ENCODE peak calls at places on chromosomes 4 and X, in nine cellular contexts. C is CD4-positive, alpha-beta T cell; V is dorsolateral prefrontal cortex; W is cardiac fibroblast; O is PC-3; X is right atrium auricular region; B is MM.1S; D is IMR-90; F is left lung. P is an unnamed sample.

GRCh38 chrX:13828392-13828791 is 11.5 kb upstream of the GPM6B start:
- DNase-seq in C (no peak), V (no peak), W (peak), O (peak), X (no peak), B (no peak), D (no peak), F (no peak), P (no peak)

GRCh38 chr4:163748474-163748873 is 254.0 kb downstream of the TMA16 start:
- DNase-seq in C (no peak), V (no peak), W (no peak), O (peak), X (no peak), B (no peak), D (peak), F (peak), P (no peak)

GRCh38 chrX:133880032-133880443 is 105.4 kb downstream of the GPC3 start:
- DNase-seq in C (no peak), V (no peak), W (no peak), O (no peak), X (no peak), B (peak), D (no peak), F (no peak), P (no peak)

GRCh38 chr4:1814453-1814852 is 21.4 kb downstream of the FGFR3 start:
- DNase-seq in C (no peak), V (no peak), W (no peak), O (no peak), X (no peak), B (no peak), D (no peak), F (no peak), P (no peak)

GRCh38 chr4:105822061-105822460 is 73.2 kb upstream of the NPNT start:
- DNase-seq in C (no peak), V (no peak), W (no peak), O (no peak), X (no peak), B (no peak), D (no peak), F (no peak), P (no peak)

GRCh38 chrX:7219153-7219705 is 71.3 kb upstream of the PUDP start:
- DNase-seq in C (no peak), V (no peak), W (no peak), O (no peak), X (no peak), B (no peak), D (no peak), F (no peak), P (no peak)

GRCh38 chr4:65670331-65671031 is at the start of gene EPHA5:
- DNase-seq in C (no peak), V (peak), W (peak), O (peak), X (peak), B (peak), D (peak), F (peak), P (peak)

GRCh38 chrX:13699183-13699826 is 10.4 kb downstream of the RAB9A start:
- DNase-seq in C (no peak), V (no peak), W (peak), O (no peak), X (no peak), B (no peak), D (peak), F (no peak), P (no peak)

GRCh38 chrX:103215037-103215767 is at the start of gene BEX4:
- DNase-seq in C (peak), V (peak), W (peak), O (peak), X (peak), B (peak), D (peak), F (peak), P (peak)

GRCh38 chr4:47933798-47934197 is 19.4 kb upstream of the NFXL1 start:
- DNase-seq in C (no peak), V (no peak), W (peak), O (peak), X (no peak), B (peak), D (peak), F (no peak), P (no peak)

GRCh38 chr4:124641715-124642380 is 70.7 kb downstream of the ANKRD50 start:
- DNase-seq in C (no peak), V (no peak), W (peak), O (peak), X (no peak), B (peak), D (peak), F (no peak), P (no peak)

GRCh38 chr4:126733301-126733700 is 899.5 kb upstream of the INTU start:
- DNase-seq in C (no peak), V (no peak), W (no peak), O (peak), X (no peak), B (no peak), D (peak), F (no peak), P (no peak)

GRCh38 chrX:106898462-106898861 is 4.7 kb downstream of the RIPPLY1 start:
- DNase-seq in C (no peak), V (no peak), W (peak), O (peak), X (no peak), B (peak), D (peak), F (no peak), P (no peak)

GRCh38 chrX:39957816-39958561 is 139.8 kb downstream of the BCOR start:
- DNase-seq in C (no peak), V (no peak), W (peak), O (no peak), X (no peak), B (no peak), D (peak), F (no peak), P (no peak)

GRCh38 chr4:112889619-112890294 is 159.7 kb upstream of the ANK2 start:
- DNase-seq in C (no peak), V (no peak), W (peak), O (no peak), X (no peak), B (peak), D (peak), F (no peak), P (no peak)

GRCh38 chrX:155876704-155877103 is 4.4 kb upstream of the VAMP7 start:
- DNase-seq in C (no peak), V (no peak), W (no peak), O (no peak), X (no peak), B (peak), D (no peak), F (no peak), P (no peak)

GRCh38 chr4:102715057-102715456 is 45.7 kb downstream of the MANBA start:
- DNase-seq in C (no peak), V (no peak), W (peak), O (peak), X (no peak), B (no peak), D (no peak), F (no peak), P (no peak)

GRCh38 chr4:81470456-81471327 is 1.0 kb downstream of the RASGEF1B start:
- DNase-seq in C (peak), V (peak), W (peak), O (peak), X (peak), B (peak), D (no peak), F (peak), P (no peak)

DNA sequence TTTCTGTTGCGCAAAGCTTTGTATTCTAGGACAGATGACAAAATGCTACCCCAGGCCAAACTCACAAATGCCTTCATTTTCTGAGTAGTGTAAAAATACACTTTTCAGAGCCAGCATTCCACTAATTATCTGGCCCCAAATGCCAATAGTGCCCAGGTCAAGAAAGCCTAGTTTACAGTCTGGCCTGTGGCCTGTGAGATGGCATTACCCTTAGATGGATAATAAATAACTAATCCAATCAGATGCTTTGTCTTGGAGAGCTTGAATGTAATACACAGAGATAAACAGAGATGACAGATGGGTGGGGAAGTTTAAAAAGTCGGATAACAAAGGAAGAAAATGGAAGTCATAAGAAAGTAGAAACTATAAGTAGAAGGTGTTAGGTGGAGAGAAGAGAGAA is 264.6 kb upstream of the FTHL17 start:
- DNase-seq in C (no peak), V (no peak), W (no peak), O (no peak), X (no peak), B (no peak), D (no peak), F (no peak), P (no peak)
- TF ChIP-seq CTCF in C (no peak), V (no peak), W (no peak), O (no peak), X (no peak), B (no peak), D (no peak), F (no peak), P (no peak)

GRCh38 chr4:144615182-144615581 is 30.8 kb upstream of the HHIP start:
- DNase-seq in C (no peak), V (no peak), W (peak), O (peak), X (no peak), B (no peak), D (peak), F (no peak), P (no peak)

GRCh38 chr4:144611850-144612249 is 34.1 kb upstream of the HHIP start:
- DNase-seq in C (no peak), V (peak), W (peak), O (peak), X (no peak), B (peak), D (peak), F (no peak), P (no peak)
- TF ChIP-seq CTCF in C (no peak), V (peak), W (peak), O (peak), X (no peak), B (peak), D (peak), F (no peak), P (peak)

DNA sequence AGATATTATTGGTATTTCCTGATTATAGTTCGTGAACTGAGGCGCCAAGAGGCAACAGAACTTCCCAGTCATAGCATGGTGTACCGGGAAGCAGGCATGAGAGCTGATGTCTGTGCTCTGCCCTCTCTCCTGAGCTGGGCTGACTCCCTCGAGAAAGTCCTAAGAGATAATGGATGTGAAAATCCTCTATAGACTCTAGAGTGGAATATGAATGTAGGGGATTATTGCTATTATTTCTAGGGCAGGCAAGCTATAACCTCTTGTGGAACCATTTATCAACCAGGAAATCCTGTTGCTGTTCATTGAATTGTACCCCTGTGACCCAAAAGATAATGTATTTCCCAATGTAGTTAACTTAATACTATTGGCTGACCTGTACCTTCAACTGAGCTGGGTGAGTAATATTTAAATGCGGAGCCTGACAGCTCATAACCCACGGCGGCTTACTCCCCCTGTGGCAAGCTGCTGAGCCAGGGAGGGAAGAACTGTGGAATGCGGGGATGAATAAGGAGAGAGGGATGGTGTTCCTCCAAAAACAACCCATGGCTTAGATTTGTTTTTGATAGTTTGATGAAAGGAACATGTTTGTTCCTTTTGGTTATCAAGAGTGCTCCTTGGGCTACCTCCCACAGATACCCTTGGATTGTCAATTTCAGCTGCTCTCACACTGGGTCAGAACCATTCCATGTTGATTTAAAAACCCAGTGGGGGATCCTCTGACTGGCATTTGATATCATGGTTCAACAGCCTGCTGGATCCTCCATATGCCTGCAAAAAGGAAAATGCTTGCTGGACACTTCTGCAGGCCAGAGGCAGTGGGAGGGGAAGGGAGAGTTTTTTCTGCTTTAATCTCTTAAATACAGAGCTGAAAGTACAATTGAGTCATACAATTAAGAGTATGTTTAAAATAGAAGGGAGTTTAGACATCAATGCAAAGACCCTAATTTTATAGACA is 339.0 kb upstream of the BOD1L1 start:
- DNase-seq in C (no peak), V (no peak), W (peak), O (peak), X (no peak), B (no peak), D (peak), F (no peak), P (no peak)
- TF ChIP-seq CTCF in C (no peak), V (no peak), W (no peak), O (no peak), X (no peak), B (no peak), D (peak), F (no peak), P (peak)

GRCh38 chr4:117700111-117700892 is 334.0 kb upstream of the NDST3 start:
- DNase-seq in C (no peak), V (no peak), W (no peak), O (peak), X (no peak), B (peak), D (peak), F (no peak), P (no peak)
- TF ChIP-seq CTCF in C (no peak), V (no peak), W (no peak), O (peak), X (no peak), B (peak), D (peak), F (no peak), P (peak)

GRCh38 chr4:134018845-134019244 is 182.7 kb downstream of the PABPC4L start:
- DNase-seq in C (no peak), V (no peak), W (no peak), O (no peak), X (no peak), B (no peak), D (peak), F (no peak), P (no peak)

GRCh38 chr4:134028411-134028810 is 173.2 kb downstream of the PABPC4L start:
- DNase-seq in C (no peak), V (no peak), W (no peak), O (no peak), X (no peak), B (no peak), D (no peak), F (no peak), P (no peak)

GRCh38 chr4:134019657-134020056 is 181.9 kb downstream of the PABPC4L start:
- DNase-seq in C (no peak), V (no peak), W (no peak), O (no peak), X (no peak), B (no peak), D (no peak), F (no peak), P (no peak)

GRCh38 chr4:134027931-134028330 is 173.7 kb downstream of the PABPC4L start:
- DNase-seq in C (no peak), V (no peak), W (peak), O (peak), X (no peak), B (peak), D (peak), F (no peak), P (no peak)

DNA sequence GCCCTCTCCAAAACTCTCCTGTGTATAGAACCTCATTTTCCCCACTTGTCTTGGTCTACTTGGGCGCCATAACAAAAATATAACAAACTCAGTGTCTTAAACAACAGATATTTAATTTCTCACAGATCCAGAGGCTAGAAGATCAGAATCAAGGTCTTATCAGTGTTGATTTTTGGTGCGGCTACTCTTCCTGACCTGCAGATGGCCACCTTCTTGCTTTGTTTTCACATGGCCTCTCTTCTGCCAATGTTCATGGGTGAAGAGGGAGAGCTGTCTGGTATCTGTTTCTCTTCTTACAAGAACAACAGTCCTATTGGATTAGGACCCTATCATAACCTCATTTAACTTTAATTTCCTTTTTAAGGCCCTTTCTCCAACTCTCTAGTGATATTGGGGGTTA is 177.3 kb downstream of the PABPC4L start:
- DNase-seq in C (no peak), V (no peak), W (peak), O (peak), X (no peak), B (no peak), D (no peak), F (no peak), P (no peak)
- TF ChIP-seq CTCF in C (no peak), V (no peak), W (no peak), O (peak), X (no peak), B (peak), D (no peak), F (no peak), P (peak)

GRCh38 chr4:80268936-80269335 is 2.5 kb downstream of the FGF5 start:
- DNase-seq in C (no peak), V (no peak), W (no peak), O (no peak), X (no peak), B (no peak), D (no peak), F (peak), P (no peak)
- TF ChIP-seq CTCF in C (no peak), V (no peak), W (no peak), O (no peak), X (no peak), B (no peak), D (no peak), F (no peak), P (no peak)

GRCh38 chrX:140664939-140665338 is 44.6 kb upstream of the LINC00632 start:
- DNase-seq in C (no peak), V (no peak), W (peak), O (peak), X (no peak), B (peak), D (peak), F (no peak), P (no peak)
- TF ChIP-seq CTCF in C (no peak), V (peak), W (no peak), O (peak), X (no peak), B (peak), D (peak), F (no peak), P (peak)

DNA sequence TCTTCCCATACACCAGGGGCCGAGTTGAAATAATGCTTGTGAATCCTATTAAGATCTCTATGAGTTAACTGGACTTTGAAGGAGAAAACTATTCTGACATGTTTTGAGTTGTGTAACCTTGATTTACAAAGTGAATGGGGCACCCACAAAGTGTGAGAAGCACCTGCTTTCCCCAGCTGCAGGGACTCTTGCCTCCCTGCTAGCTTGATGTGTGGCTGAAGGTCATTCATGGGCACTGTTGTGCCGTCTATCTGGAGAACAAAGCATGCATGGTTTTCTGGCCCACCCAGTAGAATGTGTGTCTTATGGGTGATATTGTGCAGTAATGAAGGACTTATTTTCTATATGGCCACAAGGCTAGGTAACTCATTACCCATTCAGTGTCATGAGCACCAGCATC is 53.1 kb downstream of the TSPAN7 start:
- DNase-seq in C (no peak), V (no peak), W (no peak), O (no peak), X (no peak), B (peak), D (no peak), F (no peak), P (no peak)
- TF ChIP-seq CTCF in C (no peak), V (no peak), W (no peak), O (no peak), X (no peak), B (no peak), D (no peak), F (no peak), P (no peak)

GRCh38 chr4:76023381-76023780 is at the start of gene CXCL10:
- DNase-seq in C (no peak), V (no peak), W (peak), O (no peak), X (no peak), B (peak), D (peak), F (no peak), P (no peak)
- TF ChIP-seq CTCF in C (no peak), V (no peak), W (no peak), O (no peak), X (no peak), B (no peak), D (no peak), F (no peak), P (no peak)